ENCODE peak calls at places on chromosomes 16 and 17, in six cellular contexts. K is cardiac fibroblast; C is NCI-H774; T is C1 segment of cervical spinal cord; G is amniotic stem cell; A is activated CD4-positive, alpha-beta T cell treated with anti-CD3 and anti-CD28 coated beads, Interleukin-2, amount 10 ng/mL, durations not matched to agents 7 days and 5 days. Z is an unnamed sample.

GRCh38 chr16:51181495-51181795 is 30.4 kb upstream of the SALL1 start:
- DNase-seq in K (no peak), C (no peak), A (no peak), T (no peak), G (no peak), Z (no peak)

GRCh38 chr17:50196826-50197225 is 4.6 kb downstream of the COL1A1 start:
- DNase-seq in C (no peak), K (peak), T (no peak), G (no peak), A (no peak), Z (peak)

GRCh38 chr17:64183815-64184397 is 54.0 kb upstream of the ERN1 start:
- DNase-seq in K (peak), T (no peak), C (no peak), A (no peak), G (no peak), Z (no peak)

GRCh38 chr17:47717845-47718621 is 15.0 kb upstream of the TBX21 start:
- DNase-seq in A (no peak), C (no peak), G (no peak), K (no peak), T (no peak), Z (no peak)

GRCh38 chr16:11309895-11310633 is 28.9 kb upstream of the PRM1 start:
- DNase-seq in K (no peak), G (no peak), T (no peak), C (no peak), A (no peak), Z (no peak)

GRCh38 chr17:42775534-42776098 is 2.4 kb downstream of the VPS25 start:
- DNase-seq in T (no peak), G (no peak), K (peak), C (no peak), A (no peak), Z (no peak)

GRCh38 chr16:85011846-85012284 is 530 bp upstream of the ZDHHC7 start:
- DNase-seq in K (no peak), A (no peak), C (no peak), T (no peak), G (no peak), Z (no peak)

GRCh38 chr17:80000136-80000535 is 35.5 kb downstream of the TBC1D16 start:
- DNase-seq in C (no peak), A (no peak), K (no peak), T (no peak), G (no peak), Z (no peak)

GRCh38 chr17:79294459-79295071 is 219.9 kb downstream of the ENGASE start:
- DNase-seq in G (no peak), K (peak), T (no peak), C (no peak), A (peak), Z (peak)

GRCh38 chr17:2050871-2051387 is 4.0 kb upstream of the HIC1 start:
- DNase-seq in C (peak), K (peak), G (no peak), T (no peak), A (no peak), Z (no peak)

GRCh38 chr16:28040039-28040438 is 23.5 kb downstream of the GSG1L start:
- DNase-seq in C (no peak), T (no peak), G (no peak), K (no peak), A (no peak), Z (peak)

GRCh38 chr16:4114257-4115208 is 1.7 kb downstream of the ADCY9 start:
- DNase-seq in C (no peak), G (no peak), K (no peak), A (no peak), T (no peak), Z (no peak)

GRCh38 chr17:82007228-82007494 is 15.5 kb downstream of the CENPX start:
- DNase-seq in C (no peak), G (no peak), T (no peak), K (no peak), A (no peak), Z (no peak)

GRCh38 chr17:1762906-1763829 is 1.3 kb downstream of the SERPINF1 start:
- DNase-seq in A (no peak), C (no peak), T (no peak), G (peak), K (peak), Z (no peak)

GRCh38 chr17:31095239-31096105 is 695 bp downstream of the NF1 start:
- DNase-seq in C (peak), G (no peak), A (peak), T (peak), K (peak), Z (peak)

Z was measured in posterior vena cava.